ENCODE peak calls at places on chromosomes 11 and 22, in five cellular contexts. E is activated CD4-positive, alpha-beta T cell treated with anti-CD3 and anti-CD28 coated beads, Interleukin-2, amount 10 ng/mL, durations not matched to agents 7 days and 5 days; Y is CD8-positive, alpha-beta T cell; K is MM.1S; J is mesenteric fat pad. B is an unnamed sample.

GRCh38 chr11:119726585-119727522 is 2.1 kb downstream of the NECTIN1 start:
- DNase-seq in Y (no peak), J (no peak), K (no peak), E (no peak), B (no peak)

GRCh38 chr11:122617297-122617696 is 38.2 kb upstream of the UBASH3B start:
- DNase-seq in E (no peak), K (no peak), Y (no peak), J (no peak), B (no peak)

GRCh38 chr11:35030716-35031213 is 108.2 kb upstream of the CD44 start:
- DNase-seq in Y (peak), J (no peak), E (no peak), K (no peak), B (peak)

GRCh38 chr11:128294001-128294684 is 293.2 kb downstream of the ETS1 start:
- DNase-seq in J (no peak), E (no peak), K (no peak), Y (no peak), B (no peak)

GRCh38 chr22:50612715-50613221 is 12.2 kb downstream of the MAPK8IP2 start:
- DNase-seq in E (peak), K (no peak), Y (no peak), J (no peak), B (no peak)

GRCh38 chr11:120244966-120245365 is 5.0 kb downstream of the POU2F3 start:
- DNase-seq in J (no peak), K (no peak), E (no peak), Y (no peak), B (no peak)

GRCh38 chr11:112884012-112884767 is 77.0 kb upstream of the NCAM1 start:
- DNase-seq in J (no peak), E (no peak), Y (no peak), K (no peak), B (no peak)

GRCh38 chr11:119709638-119710346 is 19.2 kb downstream of the NECTIN1 start:
- DNase-seq in Y (no peak), J (no peak), K (peak), E (no peak), B (no peak)

GRCh38 chr22:17906978-17907730 is 117.2 kb downstream of the MICAL3 start:
- DNase-seq in K (no peak), J (no peak), Y (no peak), E (no peak), B (no peak)

GRCh38 chr22:26853071-26853470 is 195.7 kb downstream of the MIAT start:
- DNase-seq in E (no peak), J (no peak), Y (no peak), K (no peak), B (no peak)

GRCh38 chr11:34830648-34831047 is 85.5 kb downstream of the APIP start:
- DNase-seq in Y (no peak), K (no peak), E (no peak), J (no peak), B (no peak)

GRCh38 chr11:11349870-11350325 is 3.2 kb downstream of the CSNK2A3 start:
- DNase-seq in E (no peak), K (no peak), Y (no peak), J (no peak), B (no peak)

GRCh38 chr11:64357904-64358535 is 942 bp upstream of the RPS6KA4 start:
- DNase-seq in J (no peak), K (no peak), Y (peak), E (peak), B (no peak)

GRCh38 chr11:118060879-118061278 is 16.0 kb upstream of the TMPRSS4 start:
- DNase-seq in E (no peak), K (no peak), J (peak), Y (no peak), B (peak)

GRCh38 chr11:58358969-58359368 is at the start of gene OR5B17:
- DNase-seq in E (no peak), J (no peak), Y (no peak), K (no peak), B (no peak)

GRCh38 chr11:10728154-10728553 is 22.9 kb upstream of the CTR9 start:
- DNase-seq in Y (no peak), J (no peak), K (no peak), E (no peak), B (no peak)

GRCh38 chr22:24580276-24580675 is 12.6 kb downstream of the LRRC75B start:
- DNase-seq in E (no peak), Y (no peak), J (no peak), K (no peak), B (no peak)

GRCh38 chr11:125494987-125495725 is 909 bp downstream of the FEZ1 start:
- DNase-seq in K (no peak), E (no peak), Y (no peak), J (no peak), B (peak)

GRCh38 chr22:31646186-31647019 is 15.6 kb downstream of the PISD start:
- DNase-seq in K (no peak), E (no peak), Y (no peak), J (no peak), B (no peak)

GRCh38 chr11:59807047-59807446 is 3.5 kb downstream of the MRPL16 start:
- DNase-seq in Y (no peak), E (no peak), J (no peak), K (no peak), B (no peak)

GRCh38 chr22:50444663-50445062 is 30.2 kb downstream of the SBF1 start:
- DNase-seq in Y (no peak), K (no peak), E (no peak), J (no peak), B (no peak)

GRCh38 chr11:17753641-17754040 is 19.1 kb downstream of the KCNC1 start:
- DNase-seq in J (no peak), Y (no peak), K (no peak), E (no peak), B (no peak)

GRCh38 chr22:25038239-25038638 is 85.7 kb downstream of the KIAA1671 start:
- DNase-seq in E (no peak), K (no peak), Y (no peak), J (no peak), B (no peak)

GRCh38 chr22:41534219-41534618 is 10.1 kb downstream of the POLR3H start:
- DNase-seq in E (no peak), Y (no peak), K (no peak), J (no peak), B (no peak)

GRCh38 chr11:133834399-133835257 is 10.7 kb downstream of the SPATA19 start:
- DNase-seq in E (no peak), J (peak), K (no peak), Y (no peak), B (no peak)

GRCh38 chr22:45526263-45526662 is 23.6 kb downstream of the FBLN1 start:
- DNase-seq in Y (no peak), K (no peak), E (no peak), J (no peak), B (no peak)

GRCh38 chr11:28836285-28837081 is 728.3 kb downstream of the METTL15 start:
- DNase-seq in K (no peak), J (no peak), Y (no peak), E (no peak), B (no peak)

GRCh38 chr11:10744206-10744605 is 6.8 kb upstream of the CTR9 start:
- DNase-seq in K (no peak), E (no peak), Y (no peak), J (no peak), B (no peak)

GRCh38 chr22:36221799-36222751 is 17.3 kb downstream of the APOL2 start:
- DNase-seq in K (peak), E (peak), J (no peak), Y (peak), B (no peak)

GRCh38 chr22:21568207-21569075 is 927 bp downstream of the UBE2L3 start:
- DNase-seq in E (peak), Y (peak), J (no peak), K (peak), B (no peak)

GRCh38 chr11:73233704-73234402 is 15.8 kb downstream of the P2RY2 start:
- DNase-seq in Y (no peak), J (peak), E (no peak), K (no peak), B (peak)

GRCh38 chr11:63866211-63866610 is 27.3 kb downstream of the MARK2 start:
- DNase-seq in J (no peak), Y (peak), E (peak), K (peak), B (peak)

GRCh38 chr11:71301858-71302533 is 49.6 kb upstream of the SHANK2 start:
- DNase-seq in Y (no peak), J (peak), E (no peak), K (no peak), B (peak)

B was measured in posterior vena cava.